ENCODE peak calls at places on chromosome 20, in five cellular contexts. Y, W, Q, T and I are unnamed samples. For H3K4me1 and H3K36me3, the result is how much of the 10 kb centered on the place peaks cover.

GRCh38 chr20:20971810-20972209 is 134.3 kb downstream of the LINC00237 start:
- DNase-seq in Q (no peak), W (no peak), T (no peak), Y (no peak), I (no peak)

GRCh38 chr20:45405566-45406259 is 2.4 kb upstream of the DBNDD2 start:
- DNase-seq in Q (no peak), T (peak), Y (peak), W (no peak), I (no peak)

GRCh38 chr20:11267131-11267761 is 593.4 kb upstream of the JAG1 start:
- DNase-seq in W (peak), T (peak), Q (no peak), Y (peak), I (peak)

GRCh38 chr20:24135786-24136185 is 147.2 kb upstream of the GGTLC1 start:
- DNase-seq in Q (no peak), Y (no peak), W (no peak), T (no peak), I (no peak)

GRCh38 chr20:63942250-63943006 is 13.8 kb downstream of the UCKL1 start:
- DNase-seq in Y (peak), W (peak), T (peak), Q (peak), I (peak)

GRCh38 chr20:18793625-18794427 is 19.8 kb upstream of the SCP2D1 start:
- DNase-seq in Y (peak), T (peak), Q (peak), W (peak), I (peak)

GRCh38 chr20:7608246-7608645 is 332.0 kb downstream of the HAO1 start:
- DNase-seq in T (peak), Q (no peak), W (peak), Y (no peak), I (no peak)

GRCh38 chr20:31485450-31486339 is 10.6 kb downstream of the REM1 start:
- DNase-seq in T (peak), Y (peak), W (peak), Q (no peak), I (no peak)

GRCh38 chr20:43458422-43458924 is 777 bp downstream of the SRSF6 start:
- DNase-seq in Y (peak), Q (no peak), W (peak), T (peak), I (no peak)

GRCh38 chr20:38804682-38805501 is 605 bp upstream of the PPP1R16B start:
- DNase-seq in Y (no peak), W (peak), T (peak), Q (peak), I (no peak)

GRCh38 chr20:13525225-13525940 is 113.3 kb downstream of the TASP1 start:
- DNase-seq in Y (peak), Q (no peak), T (peak), W (peak), I (no peak)

GRCh38 chr20:57392512-57393271 is 1.5 kb downstream of the RBM38 start:
- DNase-seq in W (no peak), T (no peak), Q (peak), Y (no peak), I (no peak)

GRCh38 chr20:878511-879307 is 37.4 kb downstream of the ANGPT4 start:
- DNase-seq in T (peak), Q (no peak), Y (peak), W (peak), I (no peak)

GRCh38 chr20:10110151-10110550 is 75.4 kb downstream of the ANKEF1 start:
- DNase-seq in W (no peak), Y (peak), T (no peak), Q (no peak), I (no peak)

GRCh38 chr20:43658068-43658722 is 8.7 kb upstream of the MYBL2 start:
- DNase-seq in Y (peak), T (no peak), Q (no peak), W (peak), I (peak)

GRCh38 chr20:15561707-15562106 is 1011.5 kb downstream of the KIF16B start:
- DNase-seq in Q (no peak), Y (no peak), T (no peak), W (no peak), I (no peak)

GRCh38 chr20:48445827-48446226 is 382.0 kb downstream of the PREX1 start:
- DNase-seq in W (no peak), T (no peak), Q (no peak), Y (no peak), I (no peak)

GRCh38 chr20:41426361-41426900 is 59.8 kb upstream of the EMILIN3 start:
- DNase-seq in W (no peak), Q (no peak), Y (no peak), T (no peak), I (no peak)

GRCh38 chr20:888057-888456 is 28.1 kb downstream of the ANGPT4 start:
- DNase-seq in Y (no peak), W (no peak), T (no peak), Q (no peak), I (no peak)

GRCh38 chr20:45469336-45470261 is at the start of gene WFDC2:
- DNase-seq in Q (peak), Y (no peak), T (no peak), W (no peak), I (no peak)

GRCh38 chr20:55264825-55265224 is 740.5 kb downstream of the CBLN4 start:
- DNase-seq in Y (no peak), T (no peak), Q (no peak), W (no peak), I (no peak)

GRCh38 chr20:879626-880025 is 36.5 kb downstream of the ANGPT4 start:
- DNase-seq in Q (no peak), Y (no peak), T (no peak), W (no peak), I (no peak)

GRCh38 chr20:19495905-19496703 is 262.0 kb upstream of the RIN2 start:
- DNase-seq in W (no peak), T (no peak), Q (no peak), Y (peak), I (no peak)

GRCh38 chr20:60024245-60024644 is 66.0 kb downstream of the CDH26 start:
- DNase-seq in W (no peak), Y (no peak), T (no peak), Q (no peak), I (no peak)

GRCh38 chr20:47334022-47334551 is 22.4 kb downstream of the ZMYND8 start:
- DNase-seq in Q (no peak), Y (peak), W (peak), T (peak), I (no peak)

GRCh38 chr20:46583411-46584214 is 33.2 kb upstream of the OCSTAMP start:
- DNase-seq in W (no peak), T (no peak), Y (no peak), Q (no peak), I (no peak)

GRCh38 chr20:47286681-47287080 is 69.8 kb downstream of the ZMYND8 start:
- DNase-seq in Q (no peak), W (no peak), T (no peak), Y (no peak), I (no peak)

GRCh38 chr20:24968278-24968677 is 19.2 kb downstream of the CST7 start:
- DNase-seq in W (no peak), Q (no peak), T (no peak), Y (no peak), I (no peak)

DNA sequence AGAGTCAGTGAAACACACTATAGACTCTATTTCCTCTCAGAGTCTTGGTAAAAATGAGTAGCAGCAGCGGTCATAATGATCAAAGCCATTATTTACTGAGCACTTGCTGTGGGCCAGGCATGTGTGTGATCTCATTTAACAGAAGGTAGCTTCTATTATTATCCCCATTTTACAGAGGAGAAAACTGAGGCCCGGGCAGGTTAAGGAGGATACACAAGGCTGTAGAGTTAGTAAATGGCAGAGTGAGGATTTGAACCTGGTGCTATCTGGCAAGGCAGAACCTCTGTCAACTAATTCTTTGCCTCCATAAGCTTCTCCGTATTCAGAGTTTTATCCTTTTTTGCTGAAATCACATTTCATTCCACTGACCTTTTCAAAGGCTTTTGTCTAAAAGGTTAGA is 122.2 kb upstream of the SALL4 start:
- DNase-seq in W (no peak), T (no peak), Q (no peak), Y (no peak), I (no peak)
- H3K4me1 ChIP-seq in W (under half), T (under half), Q (under half), Y (under half), I (under half)

GRCh38 chr20:53872561-53873248 is 197.7 kb downstream of the BCAS1 start:
- DNase-seq in W (peak), Y (peak), T (no peak), Q (no peak), I (no peak)
- H3K4me3 ChIP-seq in W (no peak), Y (no peak), T (no peak), Q (no peak), I (no peak)

GRCh38 chr20:3323398-3323797 is 84.1 kb downstream of the DNAAF9 start:
- DNase-seq in Y (no peak), T (no peak), Q (no peak), W (peak), I (no peak)

GRCh38 chr20:3325864-3326263 is 81.6 kb downstream of the DNAAF9 start:
- DNase-seq in Y (no peak), W (no peak), Q (no peak), T (no peak), I (no peak)

GRCh38 chr20:3328501-3328900 is 79.0 kb downstream of the DNAAF9 start:
- DNase-seq in Y (no peak), Q (no peak), T (no peak), W (no peak), I (no peak)

GRCh38 chr20:3330046-3330741 is 77.3 kb downstream of the DNAAF9 start:
- DNase-seq in T (no peak), W (peak), Y (no peak), Q (no peak), I (no peak)

DNA sequence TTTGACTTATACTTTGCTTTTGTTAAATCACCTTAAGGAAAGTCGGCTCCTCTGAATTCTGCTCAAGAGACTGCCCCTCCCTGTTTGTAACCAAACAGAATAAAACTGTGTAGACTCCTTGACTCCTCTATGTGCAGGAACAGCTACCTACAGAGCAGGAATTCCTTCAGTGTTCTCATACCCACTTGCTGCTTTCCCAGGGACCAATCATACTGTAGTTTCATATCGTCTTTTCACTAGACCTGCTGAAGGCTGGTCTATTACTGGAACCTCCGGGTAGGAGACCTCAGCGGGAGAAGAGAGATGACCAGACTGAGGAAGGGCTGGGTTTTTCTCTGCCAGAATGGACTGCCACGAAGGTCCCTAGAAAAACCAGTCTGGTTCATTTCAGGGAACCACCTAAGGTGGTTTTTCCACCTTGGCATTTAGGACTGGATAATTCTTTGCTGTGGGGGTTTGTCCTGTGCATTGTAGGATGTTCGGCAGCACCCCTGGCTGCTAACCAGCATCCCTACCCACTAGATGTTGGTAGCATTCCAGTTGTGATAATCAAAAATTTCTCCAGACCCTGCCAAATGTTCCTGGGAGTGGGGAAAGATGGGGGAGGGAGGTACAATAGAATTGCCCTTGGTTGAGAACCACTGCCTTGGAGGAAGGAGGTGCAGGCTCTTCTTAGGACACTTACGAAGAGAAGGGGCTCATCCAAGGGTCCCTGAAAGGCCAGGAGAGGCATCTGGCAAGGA is 80.5 kb downstream of the DNAAF9 start:
- DNase-seq in Q (no peak), W (peak), Y (no peak), T (no peak), I (no peak)
- H3K36me3 ChIP-seq in Q (under half), W (under half), Y (under half), T (under half), I (under half)

DNA sequence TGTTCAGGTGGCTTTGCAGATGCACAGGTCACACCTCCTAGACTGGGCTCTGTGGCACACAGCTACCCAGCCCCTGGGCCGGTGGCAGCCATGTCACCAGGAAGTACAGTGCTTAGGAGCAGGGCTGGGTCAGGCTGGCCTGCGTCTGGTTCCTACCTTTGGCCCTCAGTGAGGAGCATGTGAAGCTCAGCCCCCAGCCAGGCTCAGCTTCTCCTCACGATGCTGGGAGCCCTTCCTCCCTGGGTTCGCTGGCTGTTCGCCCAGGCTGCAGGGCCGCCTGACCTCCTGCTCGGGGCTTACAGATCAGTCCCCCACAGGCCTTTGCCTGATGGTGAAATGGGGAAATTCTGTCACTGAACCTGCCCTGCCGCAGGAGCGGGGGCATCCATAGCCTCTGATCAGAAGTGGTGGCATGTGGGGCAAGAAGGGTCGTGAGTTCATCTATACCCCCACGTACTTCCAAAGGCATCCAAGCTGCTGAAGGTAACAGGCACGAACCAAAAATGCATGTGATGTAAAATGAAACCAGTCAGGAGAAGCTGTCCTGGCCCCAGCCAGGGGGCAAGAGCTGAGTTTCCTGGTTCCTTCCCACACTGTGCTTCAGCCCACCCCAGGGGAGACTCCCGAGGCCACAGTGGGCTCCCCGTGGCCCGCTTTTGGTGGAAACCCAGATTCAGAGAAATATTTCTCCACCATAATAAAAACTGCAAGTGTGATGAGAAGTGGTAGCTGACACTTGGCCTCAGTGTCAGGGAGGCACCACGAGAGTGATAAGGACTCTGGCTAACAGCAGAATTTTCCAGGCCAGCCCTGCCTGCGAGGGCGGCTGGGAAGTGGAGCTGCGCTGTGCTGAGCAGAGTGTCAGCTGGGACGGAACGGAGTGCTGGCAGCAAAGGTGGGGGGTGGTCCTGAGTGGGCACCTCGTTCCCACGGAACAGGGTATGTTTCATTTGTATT is 22.8 kb downstream of the SPATA2 start:
- DNase-seq in T (no peak), Q (no peak), W (peak), Y (no peak), I (no peak)
- H3K4me1 ChIP-seq in T (under half), Q (half or more), W (under half), Y (under half), I (under half)